ENCODE peak calls at places on chromosomes 7 and 10, in seven cellular contexts. T is GM12878, I is HepG2, L is SK-N-SH, X is K562, K is H1, R is GM12891. Y is an unnamed sample.

GRCh38 chr7:121557034-121557892 is 161.2 kb upstream of the FAM3C start:
- DNase-seq in T (no peak), I (no peak), L (no peak), X (no peak), K (no peak), R (no peak), Y (no peak)

GRCh38 chr7:142908921-142909870 is 23.7 kb upstream of the TRPV6 start:
- DNase-seq in T (no peak), I (no peak), L (peak), X (peak), K (no peak), R (no peak), Y (no peak)

GRCh38 chr10:30619966-30620365 is 9.6 kb downstream of the LYZL2 start:
- DNase-seq in T (no peak), I (no peak), L (no peak), X (no peak), K (peak), R (no peak), Y (no peak)

GRCh38 chr10:49579621-49580020 is 30.5 kb upstream of the SLC18A3 start:
- DNase-seq in T (no peak), I (no peak), L (no peak), X (no peak), K (no peak), R (no peak), Y (no peak)

GRCh38 chr7:151351967-151352366 is 10.4 kb downstream of the NUB1 start:
- DNase-seq in T (no peak), I (no peak), L (no peak), X (no peak), K (no peak), R (no peak), Y (no peak)

GRCh38 chr7:94012748-94013147 is 8.6 kb upstream of the BET1 start:
- DNase-seq in T (no peak), I (no peak), L (peak), X (no peak), K (no peak), R (no peak), Y (no peak)

GRCh38 chr7:47148541-47149207 is 433.2 kb downstream of the TNS3 start:
- DNase-seq in T (no peak), I (no peak), L (no peak), X (no peak), K (no peak), R (no peak), Y (no peak)

GRCh38 chr10:94493463-94493862 is 52.1 kb upstream of the HELLS start:
- DNase-seq in T (no peak), I (no peak), L (no peak), X (no peak), K (no peak), R (no peak), Y (no peak)

GRCh38 chr7:151736403-151736909 is 140.5 kb downstream of the PRKAG2 start:
- DNase-seq in T (no peak), I (peak), L (peak), X (no peak), K (peak), R (no peak), Y (no peak)

GRCh38 chr7:98283127-98283886 is 1.8 kb downstream of the BRI3 start:
- DNase-seq in T (no peak), I (no peak), L (peak), X (no peak), K (no peak), R (no peak), Y (no peak)

GRCh38 chr7:105718511-105718925 is 137.2 kb upstream of the EFCAB10 start:
- DNase-seq in T (no peak), I (no peak), L (no peak), X (no peak), K (no peak), R (no peak), Y (no peak)

GRCh38 chr7:133645870-133646492 is 393.1 kb downstream of the EXOC4 start:
- DNase-seq in T (no peak), I (no peak), L (no peak), X (no peak), K (no peak), R (no peak), Y (no peak)

GRCh38 chr7:141220263-141220662 is 146.4 kb downstream of the TMEM178B start:
- DNase-seq in T (no peak), I (peak), L (peak), X (peak), K (no peak), R (no peak), Y (no peak)
- TF ChIP-seq TAF1 in T (no peak), I (no peak), L (no peak), X (no peak), K (no peak), R (no peak), Y (no peak)

DNA sequence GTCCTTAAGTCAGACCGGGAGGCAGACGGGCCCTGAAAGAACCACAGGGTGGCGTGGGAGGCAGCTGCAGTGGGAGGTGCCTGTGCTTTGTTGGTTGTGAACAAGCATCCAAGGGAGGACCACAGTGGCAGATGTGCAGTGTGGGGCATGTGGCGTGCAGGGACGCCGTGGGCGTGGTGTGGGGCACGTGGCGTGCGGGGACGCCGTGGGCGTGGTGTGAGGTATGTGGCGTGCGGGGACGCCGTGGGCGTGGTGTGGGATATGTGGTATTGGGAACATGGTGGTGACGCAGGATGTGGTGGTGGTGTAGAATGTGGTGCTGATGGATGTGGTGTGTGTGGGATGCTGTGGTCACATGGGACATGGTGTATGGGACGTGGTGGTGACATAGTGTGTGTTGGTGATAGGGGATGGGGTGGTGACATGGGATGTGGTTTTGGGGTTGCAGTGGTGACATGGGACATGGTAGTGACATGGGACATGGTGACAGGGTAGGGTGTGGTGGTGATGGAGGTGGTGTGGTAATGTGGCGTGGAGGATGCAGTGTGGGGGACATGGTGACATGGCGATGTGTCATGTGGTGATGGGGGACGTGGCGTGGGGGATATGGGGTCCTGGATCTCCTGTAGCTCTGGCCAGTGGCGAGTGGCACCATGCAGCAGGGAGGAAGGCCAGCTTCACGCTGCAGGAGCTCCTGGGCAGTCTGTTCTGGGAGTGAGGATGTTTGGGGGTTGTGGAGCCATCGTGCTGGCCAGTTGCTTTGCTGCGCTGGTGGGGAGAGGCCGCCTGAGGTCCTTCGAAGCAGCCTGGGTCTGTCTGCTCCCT is 78.8 kb downstream of the INPP5A start:
- DNase-seq in T (no peak), I (no peak), L (no peak), X (no peak), K (no peak), R (no peak), Y (no peak)
- TF ChIP-seq TAF1 in T (no peak), I (no peak), L (no peak), X (no peak), K (no peak), R (no peak), Y (no peak)

GRCh38 chr10:3775671-3776551 is 9.1 kb downstream of the KLF6 start:
- DNase-seq in T (no peak), I (no peak), L (no peak), X (no peak), K (peak), R (no peak), Y (no peak)
- TF ChIP-seq TAF1 in T (no peak), I (no peak), L (no peak), X (no peak), K (no peak), R (no peak), Y (no peak)

GRCh38 chr10:79605308-79605707 is 5.4 kb upstream of the SFTPA1 start:
- DNase-seq in T (no peak), I (no peak), L (no peak), X (no peak), K (no peak), R (no peak), Y (no peak)

GRCh38 chr10:79602953-79603352 is 7.8 kb upstream of the SFTPA1 start:
- DNase-seq in T (no peak), I (no peak), L (no peak), X (no peak), K (no peak), R (no peak), Y (no peak)

GRCh38 chr10:79601939-79602338 is 8.8 kb upstream of the SFTPA1 start:
- DNase-seq in T (no peak), I (no peak), L (no peak), X (no peak), K (no peak), R (no peak), Y (no peak)

GRCh38 chr10:79608505-79609375 is 2.0 kb upstream of the SFTPA1 start:
- DNase-seq in T (no peak), I (peak), L (peak), X (peak), K (peak), R (peak), Y (peak)

GRCh38 chr10:79604294-79604693 is 6.4 kb upstream of the SFTPA1 start:
- DNase-seq in T (no peak), I (no peak), L (no peak), X (no peak), K (no peak), R (no peak), Y (no peak)
- TF ChIP-seq TAF1 in T (no peak), I (no peak), L (no peak), X (no peak), K (no peak), R (no peak), Y (no peak)

GRCh38 chr7:18109762-18110161 is 82.1 kb upstream of the PRPS1L1 start:
- DNase-seq in T (no peak), I (no peak), L (no peak), X (no peak), K (no peak), R (no peak), Y (no peak)
- TF ChIP-seq TAF1 in T (no peak), I (no peak), L (no peak), X (no peak), K (no peak), R (no peak), Y (no peak)

DNA sequence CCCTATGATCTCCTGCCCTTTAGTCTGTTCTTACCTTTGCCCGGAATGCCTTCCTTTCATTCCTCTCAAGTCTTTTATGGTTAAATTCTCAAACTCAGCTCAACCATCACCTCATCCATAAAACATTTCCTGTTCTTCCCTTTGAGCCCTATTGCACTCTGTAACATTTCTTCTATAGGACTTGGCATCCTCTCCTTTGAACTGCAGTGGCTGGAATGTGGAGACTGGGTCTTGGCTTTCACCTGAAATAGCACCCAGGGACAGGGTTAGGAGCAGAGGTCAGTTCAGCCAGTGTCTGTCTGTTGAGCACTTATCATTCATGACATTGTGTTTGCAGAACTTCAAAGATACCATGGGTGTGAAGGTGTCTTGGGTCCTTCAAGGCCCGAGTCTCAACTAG is 7.2 kb downstream of the NFE2L3 start:
- DNase-seq in T (no peak), I (peak), L (no peak), X (no peak), K (no peak), R (no peak), Y (no peak)
- TF ChIP-seq TAF1 in T (no peak), I (no peak), L (no peak), X (no peak), K (no peak), R (no peak), Y (no peak)

DNA sequence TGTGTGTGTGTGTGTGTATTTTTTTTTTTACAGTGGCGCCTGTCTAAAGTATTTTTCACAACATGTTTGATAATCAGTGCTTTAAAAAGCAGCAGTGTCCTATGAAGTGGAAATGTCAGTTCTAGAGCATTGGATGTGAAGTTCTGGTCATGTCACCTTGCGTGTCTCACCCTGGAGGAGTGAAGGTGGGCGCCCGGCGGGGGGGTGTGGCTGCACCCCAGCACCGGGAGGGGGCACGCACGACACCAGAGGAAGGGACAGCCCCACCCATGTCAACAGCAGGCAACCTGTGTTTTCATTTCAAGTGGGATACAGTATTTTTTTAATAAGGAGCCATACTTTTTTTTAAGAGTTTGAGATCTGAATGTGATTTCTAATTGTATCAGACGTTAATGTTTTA is 4.5 kb upstream of the AP5Z1 start:
- DNase-seq in T (no peak), I (no peak), L (no peak), X (no peak), K (no peak), R (no peak), Y (no peak)
- TF ChIP-seq TAF1 in T (no peak), I (no peak), L (no peak), X (no peak), K (no peak), R (no peak), Y (no peak)

GRCh38 chr7:51006483-51007235 is 224.0 kb upstream of the GRB10 start:
- DNase-seq in T (no peak), I (no peak), L (no peak), X (no peak), K (peak), R (no peak), Y (no peak)
- TF ChIP-seq TAF1 in T (no peak), I (no peak), L (no peak), X (no peak), K (no peak), R (no peak), Y (no peak)

Y was measured in GM12892.